ENCODE peak calls at places on chromosome 12, in seven cellular contexts. G is NCI-H1694 treated with DMSO at 0.1 percent for 48 hours, R is EH, K is GM23248, I is Right ventricle myocardium superior, A is nucleus accumbens, T is NCI-H1436. V is an unnamed sample.
A peak's percentile ranks its signal among the peaks of the same experiment; 100 is the strongest.

GRCh38 chr12:132327351-132328171 is 1.8 kb downstream of the GALNT9 start:
- DNase-seq in I (peak; percentile 55), R (peak; percentile 82), K (peak; percentile 98), T (no peak), A (peak; percentile 42), G (no peak), V (peak; percentile 87)

GRCh38 chr12:41014643-41015020 is 173.5 kb upstream of the PDZRN4 start:
- DNase-seq in A (no peak), R (peak; percentile 1), G (no peak), K (peak; percentile 11), I (no peak), T (no peak), V (peak; percentile 1)

GRCh38 chr12:109461049-109461845 is 15.9 kb downstream of the KCTD10 start:
- DNase-seq in R (peak; percentile 86), G (no peak), T (no peak), K (peak; percentile 42), A (no peak), I (no peak), V (peak; percentile 30)

GRCh38 chr12:124381454-124382207 is 86.7 kb downstream of the RFLNA start:
- DNase-seq in I (peak; percentile 96), R (peak; percentile 95), K (peak; percentile 90), A (peak; percentile 82), G (no peak), T (no peak), V (peak; percentile 84)

GRCh38 chr12:122054842-122055544 is 23.6 kb upstream of the MLXIP start:
- DNase-seq in A (no peak), K (no peak), T (no peak), R (no peak), G (no peak), I (no peak), V (no peak)

GRCh38 chr12:24025153-24025798 is 75.8 kb upstream of the SOX5 start:
- DNase-seq in G (peak; percentile 42), R (no peak), A (no peak), I (no peak), T (no peak), K (no peak), V (no peak)

GRCh38 chr12:74111688-74112360 is 425.8 kb upstream of the ATXN7L3B start:
- DNase-seq in K (no peak), R (no peak), G (peak; percentile 8), A (peak; percentile 53), T (no peak), I (peak; percentile 41), V (no peak)

GRCh38 chr12:13069380-13069779 is 25.2 kb downstream of the FAM234B start:
- DNase-seq in T (no peak), K (no peak), A (no peak), R (no peak), I (no peak), G (no peak), V (no peak)

GRCh38 chr12:11856971-11857370 is 207.5 kb downstream of the ETV6 start:
- DNase-seq in K (no peak), T (no peak), R (no peak), G (no peak), I (no peak), A (no peak), V (no peak)

GRCh38 chr12:10385181-10385613 is 4.6 kb downstream of the KLRK1 start:
- DNase-seq in T (no peak), R (peak; percentile 87), I (no peak), K (peak; percentile 73), A (no peak), G (no peak), V (peak; percentile 64)

GRCh38 chr12:88638956-88639355 is 58.7 kb upstream of the KITLG start:
- DNase-seq in T (no peak), I (no peak), K (peak; percentile 60), G (no peak), A (no peak), R (peak; percentile 68), V (peak; percentile 58)

GRCh38 chr12:22765731-22766130 is 140.8 kb downstream of the ETNK1 start:
- DNase-seq in I (no peak), G (no peak), A (no peak), T (no peak), K (no peak), R (no peak), V (no peak)

GRCh38 chr12:108643941-108644742 is 10.4 kb upstream of the SELPLG start:
- DNase-seq in R (peak; percentile 30), T (no peak), I (no peak), K (peak; percentile 65), A (peak; percentile 49), G (no peak), V (no peak)

GRCh38 chr12:107318804-107319535 is 225.6 kb upstream of the CRY1 start:
- DNase-seq in R (peak; percentile 46), G (peak; percentile 14), K (peak; percentile 67), I (peak; percentile 42), T (no peak), A (peak; percentile 20), V (peak; percentile 63)

GRCh38 chr12:26623136-26623535 is 209.9 kb downstream of the ITPR2 start:
- DNase-seq in I (no peak), K (no peak), A (no peak), T (no peak), R (no peak), G (no peak), V (no peak)

GRCh38 chr12:124350491-124350890 is 55.6 kb downstream of the RFLNA start:
- DNase-seq in A (no peak), T (no peak), I (no peak), K (no peak), R (no peak), G (no peak), V (no peak)

GRCh38 chr12:93773122-93773871 is 96.1 kb downstream of the CRADD start:
- DNase-seq in R (peak; percentile 55), A (no peak), G (no peak), T (peak; percentile 13), K (peak; percentile 53), I (no peak), V (peak; percentile 56)

GRCh38 chr12:44696542-44696941 is 179.6 kb downstream of the NELL2 start:
- DNase-seq in I (no peak), A (no peak), T (no peak), K (no peak), R (no peak), G (no peak), V (no peak)

GRCh38 chr12:120043421-120043820 is 54.4 kb downstream of the BICDL1 start:
- DNase-seq in I (no peak), T (no peak), K (no peak), G (no peak), A (no peak), R (no peak), V (no peak)

GRCh38 chr12:56749364-56749763 is 2.8 kb downstream of the PRIM1 start:
- DNase-seq in R (no peak), K (no peak), T (no peak), A (no peak), G (no peak), I (no peak), V (no peak)

GRCh38 chr12:75655233-75655879 is 143.9 kb upstream of the KRR1 start:
- DNase-seq in A (no peak), T (no peak), I (no peak), G (no peak), R (no peak), K (no peak), V (no peak)

GRCh38 chr12:18580286-18580685 is 157.5 kb downstream of the PLCZ1 start:
- DNase-seq in G (no peak), R (no peak), I (no peak), T (no peak), K (peak; percentile 23), A (no peak), V (peak; percentile 57)

GRCh38 chr12:117845271-117845904 is 123.4 kb downstream of the KSR2 start:
- DNase-seq in T (no peak), G (no peak), K (no peak), R (no peak), A (no peak), I (no peak), V (no peak)

GRCh38 chr12:132166801-132167591 is 22.7 kb downstream of the NOC4L start:
- DNase-seq in A (no peak), I (no peak), R (no peak), K (no peak), T (no peak), G (no peak), V (no peak)

GRCh38 chr12:107296681-107297086 is 203.3 kb upstream of the CRY1 start:
- DNase-seq in R (no peak), G (no peak), K (peak; percentile 11), T (no peak), A (no peak), I (no peak), V (peak; percentile 53)

GRCh38 chr12:98820005-98820404 is 174.9 kb downstream of the APAF1 start:
- DNase-seq in R (peak; percentile 9), A (no peak), T (no peak), K (no peak), I (no peak), G (no peak), V (no peak)

GRCh38 chr12:51320695-51321320 is 3.2 kb downstream of the BIN2 start:
- DNase-seq in K (peak; percentile 25), I (no peak), A (no peak), T (no peak), R (peak; percentile 44), G (no peak), V (peak; percentile 66)

GRCh38 chr12:113854385-113855136 is 111.6 kb downstream of the RBM19 start:
- DNase-seq in G (no peak), T (peak; percentile 67), R (no peak), A (peak; percentile 46), K (no peak), I (peak; percentile 67), V (no peak)

GRCh38 chr12:41368006-41368405 is 179.9 kb downstream of the PDZRN4 start:
- DNase-seq in I (no peak), R (peak; percentile 17), T (no peak), K (peak; percentile 14), G (no peak), A (no peak), V (no peak)

GRCh38 chr12:78060186-78060585 is 229.5 kb downstream of the NAV3 start:
- DNase-seq in G (no peak), K (peak; percentile 77), I (no peak), R (peak; percentile 65), A (no peak), T (no peak), V (peak; percentile 55)

GRCh38 chr12:52714887-52715281 is 11.6 kb upstream of the KRT77 start:
- DNase-seq in G (no peak), I (no peak), A (no peak), T (no peak), K (no peak), R (no peak), V (no peak)

GRCh38 chr12:49293056-49293956 is 1.6 kb upstream of the PRPH start:
- DNase-seq in I (peak; percentile 71), T (no peak), K (no peak), G (peak; percentile 93), R (no peak), A (peak; percentile 41), V (peak; percentile 68)

GRCh38 chr12:24851816-24852337 is 97.0 kb downstream of the BCAT1 start:
- DNase-seq in K (no peak), R (no peak), A (no peak), I (no peak), T (no peak), G (no peak), V (no peak)

GRCh38 chr12:72872488-72872887 is 600.3 kb downstream of the TRHDE start:
- DNase-seq in T (peak; percentile 9), K (no peak), A (no peak), I (no peak), G (no peak), R (no peak), V (no peak)

GRCh38 chr12:21585485-21585884 is 19.2 kb downstream of the GYS2 start:
- DNase-seq in G (no peak), I (no peak), T (no peak), R (no peak), K (no peak), A (no peak), V (no peak)

GRCh38 chr12:45327823-45328383 is 112.0 kb downstream of the ANO6 start:
- DNase-seq in K (peak; percentile 29), I (no peak), R (peak; percentile 63), T (no peak), A (no peak), G (no peak), V (no peak)

GRCh38 chr12:51403744-51404143 is 12.5 kb upstream of the GALNT6 start:
- DNase-seq in A (peak; percentile 29), R (no peak), K (no peak), T (no peak), G (no peak), I (peak; percentile 65), V (no peak)

V was measured in fibroblast of the aortic adventitia.